ENCODE peak calls at places on chromosome 17, in ten cellular contexts. D, T, S, K, V, H, G, Q, F and B are unnamed samples.

GRCh38 chr17:44065668-44066203 is 735 bp downstream of the LSM12 start:
- DNase-seq in D (peak; percentile 17), T (no peak), S (peak; percentile 42), K (peak; percentile 12), V (no peak), H (peak; percentile 14), G (no peak), Q (no peak), F (no peak), B (no peak)

GRCh38 chr17:27264068-27264812 is 29.7 kb upstream of the WSB1 start:
- DNase-seq in D (no peak), T (no peak), S (no peak), K (no peak), V (no peak), H (no peak), G (no peak), Q (no peak), F (no peak), B (no peak)

GRCh38 chr17:78347453-78347852 is 12.4 kb downstream of the SOCS3 start:
- DNase-seq in D (no peak), T (no peak), S (no peak), K (no peak), V (no peak), H (no peak), G (no peak), Q (no peak), F (no peak), B (no peak)

GRCh38 chr17:6061290-6061689 is 8.9 kb upstream of the WSCD1 start:
- DNase-seq in D (no peak), T (peak; percentile 23), S (no peak), K (no peak), V (no peak), H (peak; percentile 36), G (no peak), Q (no peak), F (peak; percentile 29), B (no peak)

GRCh38 chr17:19549746-19550623 is 16.3 kb downstream of the SLC47A1 start:
- DNase-seq in D (no peak), T (no peak), S (no peak), K (no peak), V (no peak), H (no peak), G (no peak), Q (no peak), F (no peak), B (no peak)

GRCh38 chr17:80254396-80255241 is 6.0 kb upstream of the RNF213 start:
- DNase-seq in D (peak; percentile 46), T (peak; percentile 85), S (peak; percentile 96), K (no peak), V (peak; percentile 70), H (peak; percentile 83), G (no peak), Q (no peak), F (peak; percentile 81), B (peak; percentile 66)

GRCh38 chr17:43536236-43537088 is 9.7 kb downstream of the ETV4 start:
- DNase-seq in D (no peak), T (peak; percentile 77), S (no peak), K (no peak), V (no peak), H (peak; percentile 68), G (no peak), Q (no peak), F (peak; percentile 44), B (no peak)

GRCh38 chr17:40461774-40462342 is 18.6 kb downstream of the IGFBP4 start:
- DNase-seq in D (no peak), T (peak; percentile 54), S (no peak), K (no peak), V (no peak), H (no peak), G (no peak), Q (no peak), F (no peak), B (no peak)

GRCh38 chr17:69485901-69486643 is 71.6 kb downstream of the MAP2K6 start:
- DNase-seq in D (no peak), T (no peak), S (peak; percentile 36), K (peak; percentile 6), V (no peak), H (peak; percentile 4), G (no peak), Q (no peak), F (no peak), B (no peak)

GRCh38 chr17:4854181-4854681 is 21.1 kb downstream of the MINK1 start:
- DNase-seq in D (no peak), T (no peak), S (no peak), K (no peak), V (no peak), H (no peak), G (no peak), Q (peak; percentile 32), F (no peak), B (no peak)

GRCh38 chr17:82876149-82876548 is 36.3 kb upstream of the ZNF750 start:
- DNase-seq in D (no peak), T (peak; percentile 37), S (no peak), K (no peak), V (no peak), H (no peak), G (no peak), Q (no peak), F (no peak), B (no peak)

GRCh38 chr17:17191346-17191792 is 14.8 kb downstream of the PLD6 start:
- DNase-seq in D (no peak), T (peak; percentile 81), S (no peak), K (no peak), V (no peak), H (peak; percentile 76), G (no peak), Q (no peak), F (peak; percentile 70), B (peak; percentile 62)

GRCh38 chr17:78421534-78422266 is 43.3 kb downstream of the PGS1 start:
- DNase-seq in D (peak; percentile 75), T (peak; percentile 93), S (peak; percentile 68), K (peak; percentile 15), V (peak; percentile 88), H (peak; percentile 79), G (peak; percentile 65), Q (peak; percentile 59), F (no peak), B (no peak)

GRCh38 chr17:30576326-30576861 is 99.2 kb downstream of the GOSR1 start:
- DNase-seq in D (no peak), T (no peak), S (no peak), K (no peak), V (no peak), H (no peak), G (no peak), Q (no peak), F (no peak), B (no peak)

GRCh38 chr17:19867654-19868395 is at the start of gene ULK2:
- DNase-seq in D (peak; percentile 62), T (peak; percentile 92), S (peak; percentile 80), K (no peak), V (peak; percentile 67), H (peak; percentile 77), G (peak; percentile 25), Q (peak; percentile 56), F (peak; percentile 21), B (peak; percentile 56)